ENCODE peak calls at places on chromosome 21, in six cellular contexts. One of them, this sample, is unnamed.

GRCh38 chr21:31530364-31530763 is 129.1 kb upstream of the SOD1 start:
- DNase-seq in left lung: no peak
- DNase-seq in HFFc6: no peak
- DNase-seq in H1: no peak
- DNase-seq in mesothelial cell of epicardium: no peak
- DNase-seq in endodermal cell: no peak
- DNase-seq in this sample: no peak

GRCh38 chr21:29613021-29613420 is 314.3 kb downstream of the BACH1 start:
- DNase-seq in left lung: no peak
- DNase-seq in HFFc6: no peak
- DNase-seq in mesothelial cell of epicardium: no peak
- DNase-seq in H1: no peak
- DNase-seq in endodermal cell: no peak
- DNase-seq in this sample: no peak

GRCh38 chr21:43810505-43811261 is 21.3 kb downstream of the RRP1 start:
- DNase-seq in mesothelial cell of epicardium: peak; percentile 67
- DNase-seq in H1: peak; percentile 100
- DNase-seq in HFFc6: peak; percentile 41
- DNase-seq in endodermal cell: peak; percentile 99
- DNase-seq in left lung: peak; percentile 97
- DNase-seq in this sample: peak; percentile 88

GRCh38 chr21:43316156-43316845 is 110.6 kb downstream of the SIK1 start:
- DNase-seq in H1: no peak
- DNase-seq in HFFc6: no peak
- DNase-seq in endodermal cell: no peak
- DNase-seq in left lung: peak; percentile 74
- DNase-seq in mesothelial cell of epicardium: no peak
- DNase-seq in this sample: no peak

GRCh38 chr21:46442938-46443337 is 15.8 kb upstream of the DIP2A start:
- DNase-seq in HFFc6: no peak
- DNase-seq in left lung: no peak
- DNase-seq in H1: no peak
- DNase-seq in mesothelial cell of epicardium: no peak
- DNase-seq in endodermal cell: no peak
- DNase-seq in this sample: no peak

GRCh38 chr21:33070921-33071877 is 1.3 kb downstream of the OLIG1 start:
- DNase-seq in HFFc6: no peak
- DNase-seq in endodermal cell: peak; percentile 78
- DNase-seq in mesothelial cell of epicardium: no peak
- DNase-seq in left lung: peak; percentile 86
- DNase-seq in H1: peak; percentile 72
- DNase-seq in this sample: no peak

GRCh38 chr21:41142051-41142795 is 25.7 kb upstream of the BACE2 start:
- DNase-seq in left lung: no peak
- DNase-seq in HFFc6: peak; percentile 30
- DNase-seq in H1: no peak
- DNase-seq in endodermal cell: peak; percentile 63
- DNase-seq in mesothelial cell of epicardium: no peak
- DNase-seq in this sample: no peak

GRCh38 chr21:20519076-20519475 is 479.1 kb upstream of the NCAM2 start:
- DNase-seq in left lung: no peak
- DNase-seq in endodermal cell: no peak
- DNase-seq in HFFc6: no peak
- DNase-seq in mesothelial cell of epicardium: no peak
- DNase-seq in H1: no peak
- DNase-seq in this sample: no peak

GRCh38 chr21:33654412-33654811 is 12.1 kb downstream of the ITSN1 start:
- DNase-seq in left lung: no peak
- DNase-seq in HFFc6: no peak
- DNase-seq in endodermal cell: peak; percentile 33
- DNase-seq in H1: no peak
- DNase-seq in mesothelial cell of epicardium: no peak
- DNase-seq in this sample: no peak

GRCh38 chr21:42472521-42472920 is 23.5 kb downstream of the RSPH1 start:
- DNase-seq in left lung: no peak
- DNase-seq in H1: no peak
- DNase-seq in endodermal cell: peak; percentile 24
- DNase-seq in HFFc6: no peak
- DNase-seq in mesothelial cell of epicardium: no peak
- DNase-seq in this sample: no peak

DNA sequence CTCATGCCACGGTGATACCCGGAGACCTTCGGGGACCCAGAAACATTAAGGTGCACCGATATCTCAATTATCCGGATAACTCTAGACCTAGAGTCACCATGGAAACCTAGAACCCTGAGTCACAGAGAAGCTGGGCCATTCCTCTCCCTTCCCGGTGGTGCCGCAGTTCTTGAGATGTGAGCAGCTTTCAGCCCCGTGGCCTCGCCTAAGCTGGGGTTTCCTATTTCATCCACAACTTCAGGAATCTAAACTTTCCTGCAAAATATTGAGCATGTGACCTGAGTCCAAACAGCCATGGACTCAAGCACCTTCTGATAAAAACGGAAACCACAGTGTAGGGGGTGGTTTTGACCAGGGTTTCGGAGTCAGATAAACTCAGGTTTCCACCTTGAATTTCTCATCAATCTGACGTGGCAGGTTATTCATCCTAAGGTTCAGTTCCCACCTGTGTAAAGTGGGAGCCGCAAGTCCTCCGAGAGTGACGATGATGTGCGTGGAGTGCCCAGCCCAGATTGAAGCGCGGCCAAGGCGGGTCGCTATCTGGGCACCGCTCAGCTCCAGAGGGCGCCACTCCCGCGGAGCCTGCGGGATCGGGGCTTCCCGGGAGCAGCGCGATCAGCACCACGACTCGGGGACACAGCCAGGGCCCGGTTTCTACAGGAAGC is 980 bp upstream of the ETS2 start:
- DNase-seq in left lung: peak; percentile 94
- DNase-seq in mesothelial cell of epicardium: peak; percentile 47
- DNase-seq in HFFc6: no peak
- DNase-seq in endodermal cell: peak; percentile 84
- DNase-seq in H1: peak; percentile 76
- DNase-seq in this sample: no peak
- TF ChIP-seq CTCF in left lung: peak; percentile 30
- TF ChIP-seq CTCF in mesothelial cell of epicardium: no peak
- TF ChIP-seq CTCF in HFFc6: peak; percentile 51
- TF ChIP-seq CTCF in endodermal cell: peak; percentile 68
- TF ChIP-seq CTCF in H1: peak; percentile 38
- TF ChIP-seq CTCF in this sample: no peak

GRCh38 chr21:24023936-24024335 is 1583.3 kb downstream of the MRPL39 start:
- DNase-seq in endodermal cell: no peak
- DNase-seq in mesothelial cell of epicardium: no peak
- DNase-seq in H1: no peak
- DNase-seq in left lung: no peak
- DNase-seq in HFFc6: no peak
- DNase-seq in this sample: no peak

GRCh38 chr21:24023402-24023801 is 1583.9 kb downstream of the MRPL39 start:
- DNase-seq in endodermal cell: no peak
- DNase-seq in left lung: no peak
- DNase-seq in H1: no peak
- DNase-seq in HFFc6: no peak
- DNase-seq in mesothelial cell of epicardium: no peak
- DNase-seq in this sample: no peak

GRCh38 chr21:24025101-24025500 is 1582.2 kb downstream of the MRPL39 start:
- DNase-seq in mesothelial cell of epicardium: no peak
- DNase-seq in left lung: no peak
- DNase-seq in HFFc6: no peak
- DNase-seq in H1: no peak
- DNase-seq in endodermal cell: no peak
- DNase-seq in this sample: no peak
- TF ChIP-seq CTCF in mesothelial cell of epicardium: no peak
- TF ChIP-seq CTCF in left lung: no peak
- TF ChIP-seq CTCF in HFFc6: no peak
- TF ChIP-seq CTCF in H1: no peak
- TF ChIP-seq CTCF in endodermal cell: no peak
- TF ChIP-seq CTCF in this sample: no peak

DNA sequence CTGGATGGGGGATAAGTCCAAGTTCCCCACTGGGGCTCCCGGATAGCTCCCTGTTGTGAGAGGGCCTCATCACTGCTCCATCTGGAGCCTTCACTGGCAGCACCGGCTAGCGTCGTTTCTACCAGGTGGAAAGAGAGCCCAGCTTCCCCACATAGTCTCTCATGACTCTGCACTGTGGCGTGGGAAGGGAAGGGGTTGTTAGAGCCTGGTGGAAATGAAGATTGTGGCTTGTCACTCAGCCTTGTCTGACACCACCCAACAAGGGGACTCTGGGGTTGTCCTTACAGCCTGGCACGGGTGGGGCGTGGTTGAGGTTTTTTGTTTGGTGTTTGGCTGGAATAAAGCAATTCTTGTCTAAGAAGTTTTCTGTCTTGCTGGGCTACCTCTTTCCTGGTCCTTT is 94.6 kb downstream of the ADARB1 start:
- DNase-seq in HFFc6: no peak
- DNase-seq in left lung: no peak
- DNase-seq in endodermal cell: no peak
- DNase-seq in H1: no peak
- DNase-seq in mesothelial cell of epicardium: no peak
- DNase-seq in this sample: no peak
- TF ChIP-seq CTCF in HFFc6: no peak
- TF ChIP-seq CTCF in left lung: no peak
- TF ChIP-seq CTCF in endodermal cell: no peak
- TF ChIP-seq CTCF in H1: no peak
- TF ChIP-seq CTCF in mesothelial cell of epicardium: no peak
- TF ChIP-seq CTCF in this sample: no peak

GRCh38 chr21:36186506-36187399 is 30.1 kb downstream of the DOP1B start:
- DNase-seq in H1: no peak
- DNase-seq in left lung: no peak
- DNase-seq in HFFc6: no peak
- DNase-seq in endodermal cell: peak; percentile 62
- DNase-seq in mesothelial cell of epicardium: no peak
- DNase-seq in this sample: no peak

GRCh38 chr21:36190736-36191135 is 34.1 kb downstream of the DOP1B start:
- DNase-seq in left lung: no peak
- DNase-seq in mesothelial cell of epicardium: no peak
- DNase-seq in HFFc6: no peak
- DNase-seq in endodermal cell: no peak
- DNase-seq in H1: no peak
- DNase-seq in this sample: no peak

GRCh38 chr21:36185498-36185897 is 28.9 kb downstream of the DOP1B start:
- DNase-seq in mesothelial cell of epicardium: no peak
- DNase-seq in left lung: no peak
- DNase-seq in endodermal cell: no peak
- DNase-seq in H1: no peak
- DNase-seq in HFFc6: no peak
- DNase-seq in this sample: no peak

GRCh38 chr21:36188937-36189336 is 32.3 kb downstream of the DOP1B start:
- DNase-seq in left lung: no peak
- DNase-seq in HFFc6: no peak
- DNase-seq in H1: no peak
- DNase-seq in mesothelial cell of epicardium: no peak
- DNase-seq in endodermal cell: no peak
- DNase-seq in this sample: no peak

DNA sequence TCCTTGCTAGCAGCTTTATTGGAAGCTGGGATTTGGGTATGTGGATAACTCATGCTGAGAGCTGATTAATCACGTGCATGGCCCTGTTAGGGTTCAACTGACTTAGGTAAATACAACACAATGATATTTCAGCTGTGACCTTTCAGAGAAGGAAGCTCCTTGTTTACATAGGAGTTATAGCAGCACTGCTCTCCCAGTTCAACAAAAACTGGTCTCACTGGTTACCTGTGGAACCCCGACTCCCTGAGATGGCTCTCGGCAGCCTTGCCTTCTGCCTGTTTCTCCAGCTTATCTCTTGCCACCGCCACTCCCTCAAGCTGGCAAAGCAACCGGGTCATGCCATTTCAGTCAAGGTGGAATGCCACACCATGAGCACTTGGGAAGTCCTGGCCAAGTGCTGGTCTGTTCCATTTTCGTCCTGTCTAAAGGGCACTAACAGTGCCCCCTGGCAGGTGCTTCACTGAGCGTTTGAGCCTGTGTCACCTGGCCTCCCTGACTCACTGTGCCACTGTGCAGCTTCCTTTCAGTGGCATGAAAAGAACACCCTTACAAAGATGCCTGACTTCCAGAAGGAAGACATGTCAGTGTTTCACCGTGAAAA is 31.6 kb downstream of the DOP1B start:
- DNase-seq in left lung: no peak
- DNase-seq in mesothelial cell of epicardium: no peak
- DNase-seq in endodermal cell: no peak
- DNase-seq in HFFc6: no peak
- DNase-seq in H1: no peak
- DNase-seq in this sample: no peak
- TF ChIP-seq CTCF in left lung: no peak
- TF ChIP-seq CTCF in mesothelial cell of epicardium: no peak
- TF ChIP-seq CTCF in endodermal cell: no peak
- TF ChIP-seq CTCF in HFFc6: no peak
- TF ChIP-seq CTCF in H1: no peak
- TF ChIP-seq CTCF in this sample: no peak

DNA sequence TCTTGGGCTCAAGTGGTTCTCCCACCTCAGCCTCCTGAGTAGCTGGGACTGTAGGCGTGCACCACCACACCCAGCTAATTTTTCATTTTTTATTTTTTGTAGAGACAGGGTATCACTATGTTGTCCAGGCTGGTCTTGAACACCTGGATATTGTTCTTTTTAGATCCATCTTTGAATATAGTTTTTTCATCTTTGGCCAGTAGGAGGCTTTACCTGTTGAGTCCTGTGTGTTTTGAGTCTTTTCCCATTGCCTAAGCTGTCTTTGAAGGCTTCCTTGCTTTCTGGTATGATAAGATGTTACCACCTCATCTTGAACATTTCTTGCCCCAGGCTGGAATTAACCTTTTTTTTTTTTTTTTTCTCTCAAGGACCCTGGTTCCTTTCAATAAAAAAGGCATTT is 387.8 kb upstream of the RUNX1 start:
- DNase-seq in mesothelial cell of epicardium: no peak
- DNase-seq in left lung: no peak
- DNase-seq in HFFc6: no peak
- DNase-seq in H1: no peak
- DNase-seq in endodermal cell: no peak
- DNase-seq in this sample: no peak
- TF ChIP-seq CTCF in mesothelial cell of epicardium: no peak
- TF ChIP-seq CTCF in left lung: no peak
- TF ChIP-seq CTCF in HFFc6: peak; percentile 44
- TF ChIP-seq CTCF in H1: peak; percentile 6
- TF ChIP-seq CTCF in endodermal cell: peak; percentile 66
- TF ChIP-seq CTCF in this sample: no peak

GRCh38 chr21:18265955-18266354 is 21.3 kb downstream of the CHODL start:
- DNase-seq in mesothelial cell of epicardium: no peak
- DNase-seq in HFFc6: no peak
- DNase-seq in endodermal cell: no peak
- DNase-seq in left lung: no peak
- DNase-seq in H1: no peak
- DNase-seq in this sample: no peak
- TF ChIP-seq CTCF in mesothelial cell of epicardium: no peak
- TF ChIP-seq CTCF in HFFc6: no peak
- TF ChIP-seq CTCF in endodermal cell: no peak
- TF ChIP-seq CTCF in left lung: no peak
- TF ChIP-seq CTCF in H1: no peak
- TF ChIP-seq CTCF in this sample: no peak

This sample was measured in activated B cell treated with CpG ODN at 0.5 μM for 24 hours.